ENCODE peak calls at places on chromosomes 11 and 22, in four cellular contexts. O is colonic mucosa, D is thoracic aorta, B is Peyer's patch. R is an unnamed sample.

GRCh38 chr22:36391648-36392047 is 3.9 kb upstream of the MYH9 start:
- DNase-seq in O (no peak), D (no peak), B (no peak), R (no peak)

GRCh38 chr11:58616594-58616993 is 5.9 kb upstream of the CNTF start:
- DNase-seq in O (no peak), D (no peak), B (no peak), R (no peak)

GRCh38 chr11:34773211-34773610 is 143.0 kb downstream of the APIP start:
- DNase-seq in O (no peak), D (no peak), B (no peak), R (no peak)

GRCh38 chr11:93236741-93237675 is 39.2 kb upstream of the SLC36A4 start:
- DNase-seq in O (peak; percentile 49), D (no peak), B (no peak), R (no peak)

GRCh38 chr11:43920598-43921419 is 21.6 kb upstream of the C11orf96 start:
- DNase-seq in O (no peak), D (peak; percentile 63), B (no peak), R (no peak)

GRCh38 chr11:127217941-127218615 is 217.5 kb upstream of the KIRREL3 start:
- DNase-seq in O (no peak), D (no peak), B (no peak), R (no peak)

GRCh38 chr22:50245214-50246072 is 620 bp upstream of the TUBGCP6 start:
- DNase-seq in O (no peak), D (no peak), B (no peak), R (peak; percentile 84)

GRCh38 chr11:69663326-69663725 is 11.8 kb downstream of the LTO1 start:
- DNase-seq in O (no peak), D (no peak), B (no peak), R (peak; percentile 38)

GRCh38 chr11:16843307-16843706 is 104.9 kb downstream of the C11orf58 start:
- DNase-seq in O (peak; percentile 28), D (no peak), B (no peak), R (no peak)

GRCh38 chr22:19691721-19692341 is 22.5 kb upstream of the SEPTIN5 start:
- DNase-seq in O (no peak), D (no peak), B (no peak), R (peak; percentile 56)

GRCh38 chr11:105202844-105203548 is 63.4 kb upstream of the CARD18 start:
- DNase-seq in O (peak; percentile 47), D (no peak), B (no peak), R (no peak)

GRCh38 chr11:121561716-121562115 is 108.9 kb upstream of the SORL1-AS1 start:
- DNase-seq in O (no peak), D (no peak), B (no peak), R (no peak)

GRCh38 chr11:33532720-33533119 is 167.9 kb downstream of the C11orf91 start:
- DNase-seq in O (no peak), D (no peak), B (no peak), R (no peak)

GRCh38 chr11:9821008-9821752 is 157.3 kb downstream of the SWAP70 start:
- DNase-seq in O (no peak), D (no peak), B (no peak), R (no peak)

GRCh38 chr11:108669711-108670110 is 4.8 kb downstream of the DDX10 start:
- DNase-seq in O (no peak), D (no peak), B (no peak), R (no peak)

GRCh38 chr11:14075118-14075601 is 112.6 kb downstream of the SPON1 start:
- DNase-seq in O (no peak), D (no peak), B (peak; percentile 33), R (no peak)

GRCh38 chr22:17980638-17981051 is 43.7 kb downstream of the MICAL3 start:
- DNase-seq in O (peak; percentile 81), D (no peak), B (peak; percentile 72), R (peak; percentile 88)

GRCh38 chr11:79047356-79047755 is 393.5 kb downstream of the TENM4 start:
- DNase-seq in O (no peak), D (no peak), B (no peak), R (no peak)

GRCh38 chr22:27397036-27397947 is 404.3 kb downstream of the MN1 start:
- DNase-seq in O (no peak), D (no peak), B (no peak), R (no peak)

GRCh38 chr11:78419327-78419726 is 1.7 kb upstream of the GAB2 start:
- DNase-seq in O (peak; percentile 42), D (no peak), B (no peak), R (no peak)

GRCh38 chr11:35282226-35282882 is 137.0 kb downstream of the SLC1A2 start:
- DNase-seq in O (no peak), D (no peak), B (no peak), R (no peak)

GRCh38 chr11:11396290-11397042 is 43.4 kb upstream of the CSNK2A3 start:
- DNase-seq in O (no peak), D (no peak), B (no peak), R (no peak)

GRCh38 chr11:112174789-112175595 is at the start of gene BCO2:
- DNase-seq in O (peak; percentile 92), D (peak; percentile 54), B (peak; percentile 41), R (peak; percentile 80)

GRCh38 chr11:109972181-109972715 is 120.9 kb upstream of the ZC3H12C start:
- DNase-seq in O (no peak), D (no peak), B (no peak), R (no peak)

GRCh38 chr11:85307381-85307780 is 319.8 kb downstream of the DLG2 start:
- DNase-seq in O (no peak), D (no peak), B (no peak), R (no peak)

GRCh38 chr11:130979386-130979972 is 63.2 kb upstream of the SNX19 start:
- DNase-seq in O (no peak), D (no peak), B (no peak), R (no peak)

GRCh38 chr11:12692238-12693074 is 18.2 kb downstream of the TEAD1 start:
- DNase-seq in O (peak; percentile 95), D (peak; percentile 38), B (peak; percentile 31), R (no peak)

GRCh38 chr11:76248210-76248609 is 41.9 kb upstream of the WNT11 start:
- DNase-seq in O (peak; percentile 29), D (no peak), B (no peak), R (no peak)
- TF ChIP-seq CTCF in O (no peak), D (no peak), B (no peak), R (no peak)

DNA sequence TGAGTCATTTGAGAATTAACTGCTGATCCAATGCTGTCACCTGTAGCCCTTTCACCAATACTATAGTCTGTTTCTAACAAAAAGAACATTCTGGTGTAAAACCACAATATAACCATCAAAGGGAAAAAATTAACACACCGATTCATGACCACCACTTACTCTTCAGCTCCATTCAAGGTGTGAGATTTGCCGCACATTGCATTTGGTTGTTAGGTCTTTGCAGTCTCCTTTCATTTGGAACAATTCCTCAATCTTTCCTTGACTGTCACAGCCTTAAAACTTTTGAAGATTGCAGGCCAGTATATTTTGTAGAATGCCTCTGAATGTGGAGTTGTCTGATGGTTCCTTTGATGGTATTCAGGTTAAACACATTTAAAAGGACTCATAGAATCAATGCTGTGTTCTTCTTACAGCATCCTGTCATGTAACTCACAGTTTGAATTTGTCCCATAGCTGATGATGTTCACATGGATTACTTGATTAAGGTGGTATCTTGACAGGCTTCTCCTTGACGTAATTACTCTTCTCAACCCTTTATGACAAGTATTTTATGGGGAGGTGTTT is 63.6 kb downstream of the TNRC6B start:
- DNase-seq in O (no peak), D (no peak), B (no peak), R (no peak)
- H3K4me3 ChIP-seq in O (no peak overlapping the region), D (no peak overlapping the region), B (no peak overlapping the region), R (no peak overlapping the region)

GRCh38 chr22:23769321-23769965 is 1.7 kb upstream of the CHCHD10 start:
- DNase-seq in O (no peak), D (no peak), B (no peak), R (no peak)

GRCh38 chr22:23774922-23775436 is 2.3 kb downstream of the MMP11 start:
- DNase-seq in O (no peak), D (no peak), B (no peak), R (no peak)

GRCh38 chr22:23773247-23774113 is 831 bp downstream of the MMP11 start:
- DNase-seq in O (no peak), D (no peak), B (no peak), R (no peak)

GRCh38 chr22:23774114-23774921 is 1.7 kb downstream of the MMP11 start:
- DNase-seq in O (no peak), D (no peak), B (no peak), R (no peak)

DNA sequence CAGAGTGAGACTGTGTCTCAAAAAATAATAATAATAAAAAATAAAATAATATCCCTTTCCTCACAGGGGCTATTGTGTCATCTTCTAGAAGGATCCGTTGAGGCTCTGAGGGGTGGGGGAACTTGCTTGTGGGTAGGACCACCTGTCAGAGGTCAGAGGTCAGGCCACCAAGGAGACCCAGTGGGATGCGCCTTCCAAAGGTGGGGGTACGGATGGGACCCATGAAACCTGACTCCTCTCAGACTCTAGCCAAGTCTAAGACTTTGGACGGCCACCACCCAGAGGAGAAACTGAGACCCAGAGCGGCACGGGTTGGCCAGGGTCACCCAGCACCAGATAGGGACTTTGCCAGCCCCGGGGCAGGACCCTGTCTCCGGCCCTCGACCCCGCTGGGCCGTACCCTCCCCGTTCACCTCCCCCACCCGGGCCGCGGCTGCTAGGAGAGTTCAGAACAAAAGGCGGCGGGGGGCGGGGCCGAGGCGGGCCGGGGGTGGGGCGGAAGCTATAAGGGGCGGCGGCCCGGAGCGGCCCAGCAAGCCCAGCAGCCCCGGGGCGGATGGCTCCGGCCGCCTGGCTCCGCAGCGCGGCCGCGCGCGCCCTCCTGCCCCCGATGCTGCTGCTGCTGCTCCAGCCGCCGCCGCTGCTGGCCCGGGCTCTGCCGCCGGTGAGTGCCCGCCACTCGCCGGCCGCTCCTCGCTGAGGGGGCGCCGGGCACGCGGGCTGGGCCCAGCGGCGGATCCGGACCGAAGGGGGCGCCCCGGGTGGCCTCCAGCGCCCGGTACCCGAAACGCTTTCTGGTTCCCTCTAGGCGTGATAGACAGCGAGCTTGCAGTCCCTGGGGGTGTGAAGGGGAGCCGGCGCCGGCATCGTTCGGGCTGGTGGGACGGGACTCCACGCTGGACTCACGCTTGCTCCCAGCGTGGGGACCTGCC is at the start of gene MMP11:
- DNase-seq in O (peak; percentile 81), D (no peak), B (peak; percentile 77), R (peak; percentile 90)
- TF ChIP-seq CTCF in O (no peak), D (no peak), B (no peak), R (no peak)

GRCh38 chr22:29658171-29658570 is 54.7 kb downstream of the NF2 start:
- DNase-seq in O (no peak), D (no peak), B (no peak), R (no peak)
- H3K4me3 ChIP-seq in O (no peak overlapping the region), D (no peak overlapping the region), B (no peak overlapping the region), R (no peak overlapping the region)

DNA sequence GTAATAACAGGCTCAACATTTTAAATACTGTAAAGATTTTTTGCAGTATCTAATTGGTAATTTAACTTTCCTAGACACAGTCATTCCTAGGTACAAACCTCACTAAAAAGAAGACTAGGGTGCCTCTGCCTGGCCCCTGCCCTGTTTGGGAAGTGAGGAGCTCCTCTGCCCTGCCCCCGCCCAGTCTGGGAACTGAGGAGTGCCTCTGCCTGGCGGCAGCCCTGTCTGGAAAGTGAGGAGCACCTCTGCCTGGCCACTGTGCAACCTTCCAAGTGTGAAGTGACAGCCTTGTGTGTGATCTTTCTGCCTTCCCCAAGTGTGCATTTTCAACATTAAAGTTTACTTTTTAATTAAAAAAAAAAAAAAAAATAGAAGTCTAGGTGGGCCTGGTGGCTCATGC is 4.2 kb downstream of the CHORDC1 start:
- DNase-seq in O (no peak), D (no peak), B (no peak), R (no peak)
- TF ChIP-seq CTCF in O (no peak), D (no peak), B (no peak), R (no peak)

GRCh38 chr22:42217752-42218280 is 52.6 kb downstream of the TCF20 start:
- DNase-seq in O (no peak), D (no peak), B (no peak), R (no peak)
- H3K4me3 ChIP-seq in O (no peak overlapping the region), D (no peak overlapping the region), B (no peak overlapping the region), R (no peak overlapping the region)

GRCh38 chr11:65321828-65322495 is 7.3 kb downstream of the CDC42EP2 start:
- DNase-seq in O (peak; percentile 38), D (no peak), B (no peak), R (no peak)
- TF ChIP-seq CTCF in O (no peak), D (no peak), B (no peak), R (no peak)

R was measured in spleen.